ENCODE peak calls at places on chromosomes 1 and 21, in ten cellular contexts. L is posterior cingulate gyrus; T is stimulated activated CD4-positive, alpha-beta T cell treated with anti-CD3 and anti-CD28 coated beads, Interleukin-12 subunit alpha, Interleukin-12 subunit beta, amount 100 ng/mL, for 4 hours; Z is activated T-cell treated with anti-CD3 and anti-CD28 coated beads, Interleukin-2, amount 50 U/mL, for 72 hours; I is LoVo; V is activated CD4-positive, alpha-beta T cell treated with anti-CD3 and anti-CD28 coated beads for 36 hours; M is heart left ventricle; E is astrocyte of the cerebellum; Q is uterus; H is mesothelial cell of epicardium. N is an unnamed sample.

GRCh38 chr1:192227330-192227729 is 69.1 kb downstream of the RGS18 start:
- DNase-seq in L (no peak), T (no peak), Z (no peak), I (no peak), V (no peak), M (no peak), E (no peak), Q (no peak), H (no peak), N (no peak)

GRCh38 chr21:36565616-36566015 is 85.7 kb upstream of the CLDN14 start:
- DNase-seq in L (no peak), T (no peak), Z (no peak), I (no peak), V (no peak), M (no peak), E (no peak), Q (no peak), H (no peak), N (no peak)

GRCh38 chr1:169497317-169497716 is 11.6 kb upstream of the SLC19A2 start:
- DNase-seq in L (no peak), T (no peak), Z (no peak), I (no peak), V (no peak), M (no peak), E (no peak), Q (no peak), H (no peak), N (no peak)

GRCh38 chr1:145978477-145978859 is 14.0 kb downstream of the POLR3GL start:
- DNase-seq in L (no peak), T (no peak), Z (no peak), I (no peak), V (no peak), M (no peak), E (no peak), Q (no peak), H (no peak), N (no peak)

GRCh38 chr1:232614811-232615210 is 15.1 kb downstream of the SIPA1L2 start:
- DNase-seq in L (no peak), T (no peak), Z (no peak), I (no peak), V (no peak), M (no peak), E (no peak), Q (no peak), H (no peak), N (no peak)

GRCh38 chr1:51945591-51945990 is 44.9 kb downstream of the RAB3B start:
- DNase-seq in L (no peak), T (no peak), Z (no peak), I (no peak), V (no peak), M (no peak), E (peak), Q (no peak), H (no peak), N (no peak)

GRCh38 chr1:116878804-116879477 is 30.8 kb upstream of the PTGFRN start:
- DNase-seq in L (peak), T (no peak), Z (peak), I (peak), V (peak), M (peak), E (no peak), Q (peak), H (peak), N (no peak)

GRCh38 chr1:240854367-240854766 is 242.4 kb upstream of the GREM2 start:
- DNase-seq in L (no peak), T (no peak), Z (no peak), I (no peak), V (no peak), M (no peak), E (no peak), Q (no peak), H (no peak), N (no peak)

GRCh38 chr1:244863491-244864252 is 671 bp downstream of the HNRNPU start:
- DNase-seq in L (peak), T (peak), Z (peak), I (no peak), V (no peak), M (peak), E (no peak), Q (no peak), H (peak), N (no peak)

GRCh38 chr1:151199860-151200581 is 1.7 kb downstream of the PIP5K1A start:
- DNase-seq in L (no peak), T (no peak), Z (no peak), I (no peak), V (peak), M (no peak), E (peak), Q (peak), H (no peak), N (peak)

GRCh38 chr1:210607361-210607760 is 278.7 kb downstream of the HHAT start:
- DNase-seq in L (no peak), T (no peak), Z (no peak), I (no peak), V (no peak), M (no peak), E (no peak), Q (no peak), H (no peak), N (no peak)

GRCh38 chr1:235207202-235207565 is 46.1 kb upstream of the RBM34 start:
- DNase-seq in L (no peak), T (no peak), Z (peak), I (no peak), V (peak), M (no peak), E (peak), Q (no peak), H (no peak), N (no peak)

GRCh38 chr1:20426923-20427322 is 59.1 kb downstream of the CAMK2N1 start:
- DNase-seq in L (no peak), T (no peak), Z (peak), I (peak), V (peak), M (no peak), E (peak), Q (no peak), H (no peak), N (peak)

GRCh38 chr21:45277101-45278045 is 10.3 kb downstream of the POFUT2 start:
- DNase-seq in L (no peak), T (no peak), Z (no peak), I (no peak), V (no peak), M (no peak), E (no peak), Q (peak), H (no peak), N (no peak)

GRCh38 chr1:113949007-113949406 is 19.9 kb downstream of the HIPK1 start:
- DNase-seq in L (no peak), T (no peak), Z (no peak), I (no peak), V (no peak), M (no peak), E (no peak), Q (no peak), H (no peak), N (no peak)

GRCh38 chr21:45441431-45442255 is 36.7 kb downstream of the COL18A1 start:
- DNase-seq in L (no peak), T (no peak), Z (no peak), I (no peak), V (no peak), M (no peak), E (no peak), Q (no peak), H (no peak), N (no peak)

GRCh38 chr1:230123280-230124186 is 56.5 kb downstream of the GALNT2 start:
- DNase-seq in L (no peak), T (no peak), Z (peak), I (no peak), V (peak), M (no peak), E (peak), Q (no peak), H (no peak), N (no peak)

GRCh38 chr1:197469620-197470210 is 201.7 kb downstream of the CRB1 start:
- DNase-seq in L (no peak), T (no peak), Z (no peak), I (no peak), V (no peak), M (no peak), E (no peak), Q (no peak), H (no peak), N (no peak)

GRCh38 chr1:178094752-178095645 is 1.1 kb downstream of the RASAL2 start:
- DNase-seq in L (no peak), T (no peak), Z (no peak), I (peak), V (no peak), M (no peak), E (peak), Q (no peak), H (no peak), N (peak)

GRCh38 chr1:37319284-37319683 is 155.1 kb upstream of the ZC3H12A start:
- DNase-seq in L (no peak), T (no peak), Z (no peak), I (no peak), V (no peak), M (no peak), E (no peak), Q (no peak), H (no peak), N (no peak)

GRCh38 chr1:206839857-206840256 is 25.6 kb upstream of the IL20 start:
- DNase-seq in L (no peak), T (no peak), Z (no peak), I (no peak), V (no peak), M (no peak), E (peak), Q (no peak), H (no peak), N (no peak)

GRCh38 chr1:41890841-41891311 is 27.8 kb downstream of the HIVEP3 start:
- DNase-seq in L (no peak), T (no peak), Z (no peak), I (no peak), V (no peak), M (peak), E (no peak), Q (no peak), H (no peak), N (no peak)

GRCh38 chr21:34342476-34342875 is 21.3 kb upstream of the KCNE2 start:
- DNase-seq in L (no peak), T (no peak), Z (no peak), I (no peak), V (no peak), M (no peak), E (no peak), Q (no peak), H (no peak), N (no peak)

GRCh38 chr21:46347791-46348381 is 23.9 kb downstream of the PCNT start:
- DNase-seq in L (no peak), T (no peak), Z (no peak), I (no peak), V (no peak), M (peak), E (no peak), Q (no peak), H (no peak), N (no peak)

GRCh38 chr1:61604684-61605083 is 120.3 kb downstream of the TM2D1 start:
- DNase-seq in L (no peak), T (no peak), Z (no peak), I (no peak), V (no peak), M (no peak), E (no peak), Q (no peak), H (no peak), N (no peak)